ENCODE peak calls at places on chromosome 4, in four cellular contexts. N is AG10803, K is astrocyte of the cerebellum, A is NCI-H2081. O is an unnamed sample.

GRCh38 chr4:1359161-1359535 is 12.1 kb downstream of the UVSSA start:
- DNase-seq in N (peak), K (no peak), A (no peak), O (peak)

GRCh38 chr4:173288698-173289350 is 45.3 kb downstream of the HMGB2 start:
- DNase-seq in N (no peak), K (no peak), A (no peak), O (no peak)

GRCh38 chr4:152408514-152409327 is 127.2 kb downstream of the FBXW7 start:
- DNase-seq in N (peak), K (no peak), A (peak), O (peak)

GRCh38 chr4:87819281-87819919 is 13.4 kb upstream of the MEPE start:
- DNase-seq in N (peak), K (peak), A (no peak), O (peak)

GRCh38 chr4:82372502-82372873 is 1.3 kb downstream of the HNRNPD start:
- DNase-seq in N (no peak), K (no peak), A (peak), O (peak)

GRCh38 chr4:142396279-142396678 is 449.8 kb downstream of the INPP4B start:
- DNase-seq in N (peak), K (no peak), A (no peak), O (no peak)

GRCh38 chr4:153076861-153077260 is 127.4 kb upstream of the TRIM2 start:
- DNase-seq in N (no peak), K (no peak), A (no peak), O (no peak)

GRCh38 chr4:6128221-6128871 is 72.0 kb downstream of the JAKMIP1 start:
- DNase-seq in N (no peak), K (no peak), A (peak), O (no peak)

GRCh38 chr4:156377036-156377700 is 423.5 kb upstream of the CTSO start:
- DNase-seq in N (peak), K (peak), A (no peak), O (peak)

GRCh38 chr4:138588501-138588900 is 346.4 kb upstream of the SLC7A11 start:
- DNase-seq in N (peak), K (no peak), A (no peak), O (no peak)

GRCh38 chr4:103451341-103451740 is 253.2 kb upstream of the CENPE start:
- DNase-seq in N (no peak), K (no peak), A (no peak), O (no peak)

GRCh38 chr4:6909113-6909969 is at the start of gene TBC1D14:
- DNase-seq in N (peak), K (peak), A (peak), O (peak)

O was measured in AG08395.